ENCODE peak calls at places on chromosomes 3 and 15, in four cellular contexts. A is aorta, N is colonic mucosa, Y is SK-N-SH. V is an unnamed sample.

GRCh38 chr15:65638107-65638506 is 16.4 kb downstream of the SLC24A1 start:
- DNase-seq in A (no peak), N (no peak), Y (no peak), V (peak; percentile 43)

GRCh38 chr15:62895139-62895866 is 147.2 kb upstream of the TPM1 start:
- DNase-seq in A (no peak), N (no peak), Y (no peak), V (no peak)

GRCh38 chr15:35618260-35619188 is 72.6 kb upstream of the DPH6 start:
- DNase-seq in A (no peak), N (no peak), Y (peak; percentile 7), V (no peak)

GRCh38 chr3:170865209-170866094 is 4.5 kb downstream of the RPL22L1 start:
- DNase-seq in A (no peak), N (no peak), Y (no peak), V (no peak)

GRCh38 chr3:44235604-44236484 is 5.8 kb upstream of the TOPAZ1 start:
- DNase-seq in A (peak; percentile 59), N (peak; percentile 49), Y (peak; percentile 67), V (peak; percentile 59)

GRCh38 chr15:60338810-60339209 is 59.0 kb downstream of the ANXA2 start:
- DNase-seq in A (no peak), N (no peak), Y (no peak), V (no peak)

GRCh38 chr15:77834276-77834990 is 201.7 kb upstream of the LINGO1 start:
- DNase-seq in A (peak; percentile 15), N (no peak), Y (no peak), V (no peak)

GRCh38 chr3:41581700-41582099 is 380.2 kb downstream of the ULK4 start:
- DNase-seq in A (no peak), N (no peak), Y (no peak), V (no peak)

GRCh38 chr3:93973160-93974126 is at the start of gene PROS1:
- DNase-seq in A (peak; percentile 93), N (peak; percentile 87), Y (peak; percentile 86), V (peak; percentile 77)

GRCh38 chr3:138066383-138066782 is 49.0 kb downstream of the DZIP1L start:
- DNase-seq in A (no peak), N (no peak), Y (no peak), V (no peak)

GRCh38 chr15:68637755-68638405 is 59.1 kb downstream of the CORO2B start:
- DNase-seq in A (peak; percentile 70), N (peak; percentile 52), Y (no peak), V (no peak)

GRCh38 chr3:42509111-42509510 is 6.7 kb downstream of the VIPR1 start:
- DNase-seq in A (no peak), N (no peak), Y (no peak), V (no peak)

GRCh38 chr15:36372968-36373367 is 206.5 kb upstream of the CDIN1 start:
- DNase-seq in A (no peak), N (no peak), Y (no peak), V (no peak)

DNA sequence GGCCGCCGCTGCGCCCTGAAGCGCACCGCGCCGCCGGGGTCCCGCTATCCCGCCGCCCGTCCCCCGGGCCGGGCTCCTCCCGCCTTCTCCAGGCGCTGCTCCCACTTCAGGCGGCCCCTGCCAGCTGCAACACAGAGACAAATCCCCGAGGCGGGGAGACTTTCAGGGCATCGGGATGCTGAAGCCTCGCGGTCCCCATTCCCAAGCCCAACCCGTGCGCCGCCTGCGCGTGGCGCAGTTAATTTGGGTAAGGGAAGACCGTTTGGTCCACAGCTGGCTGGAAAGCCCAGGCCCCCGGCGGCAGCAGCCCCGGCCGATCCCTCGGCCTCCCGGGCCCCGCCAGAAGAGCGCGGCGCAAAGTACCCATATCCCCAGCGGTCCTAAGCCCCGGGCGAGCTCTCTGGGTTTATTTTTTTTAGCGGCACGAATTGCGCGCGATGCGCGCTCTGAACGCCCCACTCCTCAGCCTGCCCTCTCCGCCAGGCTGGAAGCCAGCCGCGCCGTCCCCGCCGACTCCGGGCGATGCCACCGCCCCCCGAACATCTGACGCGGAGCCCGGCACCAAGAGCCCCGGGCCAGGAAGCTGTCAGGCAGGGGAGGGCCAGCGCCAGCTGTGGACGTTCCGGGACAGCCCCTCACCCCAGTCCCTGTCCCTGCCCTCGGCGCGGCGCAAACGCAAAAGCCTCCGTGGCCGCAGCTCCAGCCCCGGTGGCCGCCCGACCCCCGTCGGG is 517 bp downstream of the FBN1 start:
- DNase-seq in A (peak; percentile 77), N (no peak), Y (peak; percentile 85), V (peak; percentile 79)
- H3K4me3 ChIP-seq in A (peak overlapping the region; percentile 62), N (peak overlapping the region; percentile 48), Y (peak overlapping the region; percentile 96), V (peak overlapping the region; percentile 71)

GRCh38 chr15:31419820-31420219 is 93.2 kb downstream of the KLF13 start:
- DNase-seq in A (no peak), N (no peak), Y (no peak), V (no peak)
- H3K36me3 ChIP-seq in A (no peaks in the 10 kb centered on the region), N (no peaks in the 10 kb centered on the region), Y (no peaks in the 10 kb centered on the region), V (no peaks in the 10 kb centered on the region)

DNA sequence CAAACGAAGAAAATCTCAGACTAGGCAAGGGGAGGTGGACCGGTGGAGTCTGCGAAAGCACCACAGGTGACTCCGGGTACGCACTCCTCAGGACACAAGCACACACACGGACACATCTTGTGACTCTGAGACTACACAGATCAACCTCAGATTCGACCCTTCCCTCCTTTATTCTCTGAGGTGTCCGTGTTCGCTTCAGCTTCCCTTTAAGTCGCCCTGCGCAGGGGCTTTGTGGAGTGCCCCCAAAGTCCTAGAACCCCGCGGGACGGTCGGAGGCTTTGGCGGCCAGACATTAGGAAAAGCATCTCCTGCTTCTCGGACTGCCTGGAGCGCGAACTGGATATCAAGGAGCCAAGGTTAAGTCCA is 805 bp downstream of the DGKG start:
- DNase-seq in A (no peak), N (no peak), Y (no peak), V (no peak)
- H3K4me3 ChIP-seq in A (peak overlapping the region; percentile 36), N (peak overlapping the region; percentile 29), Y (peak overlapping the region; percentile 47), V (peak overlapping the region; percentile 42)

DNA sequence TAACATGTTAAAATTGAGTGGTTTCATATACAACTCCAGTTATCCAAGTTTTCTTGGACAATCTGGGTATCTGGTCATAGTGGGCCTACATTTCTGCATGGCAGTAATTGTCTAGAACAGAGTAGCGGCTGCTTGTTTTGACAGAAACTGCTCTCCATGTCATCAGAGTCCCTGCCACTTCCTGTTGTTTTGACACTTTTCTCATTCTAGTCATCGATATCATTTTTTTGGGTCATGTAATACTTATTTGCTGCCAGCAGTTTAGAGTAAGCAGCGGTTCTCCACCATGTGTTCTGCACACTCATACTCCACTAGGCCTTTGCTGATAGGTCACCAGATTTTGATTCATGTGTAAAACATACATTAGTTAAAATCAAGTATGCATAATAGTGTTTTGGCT is 81.5 kb downstream of the SLC25A26 start:
- DNase-seq in A (no peak), N (no peak), Y (no peak), V (no peak)
- H3K36me3 ChIP-seq in A (no peaks in the 10 kb centered on the region), N (no peaks in the 10 kb centered on the region), Y (no peaks in the 10 kb centered on the region), V (no peaks in the 10 kb centered on the region)

GRCh38 chr3:186932281-186933181 is 2.2 kb downstream of the ST6GAL1 start:
- DNase-seq in A (no peak), N (no peak), Y (no peak), V (no peak)
- H3K4me3 ChIP-seq in A (peak overlapping the region; percentile 76), N (peak overlapping the region; percentile 78), Y (peak overlapping the region; percentile 82), V (peak overlapping the region; percentile 88)

DNA sequence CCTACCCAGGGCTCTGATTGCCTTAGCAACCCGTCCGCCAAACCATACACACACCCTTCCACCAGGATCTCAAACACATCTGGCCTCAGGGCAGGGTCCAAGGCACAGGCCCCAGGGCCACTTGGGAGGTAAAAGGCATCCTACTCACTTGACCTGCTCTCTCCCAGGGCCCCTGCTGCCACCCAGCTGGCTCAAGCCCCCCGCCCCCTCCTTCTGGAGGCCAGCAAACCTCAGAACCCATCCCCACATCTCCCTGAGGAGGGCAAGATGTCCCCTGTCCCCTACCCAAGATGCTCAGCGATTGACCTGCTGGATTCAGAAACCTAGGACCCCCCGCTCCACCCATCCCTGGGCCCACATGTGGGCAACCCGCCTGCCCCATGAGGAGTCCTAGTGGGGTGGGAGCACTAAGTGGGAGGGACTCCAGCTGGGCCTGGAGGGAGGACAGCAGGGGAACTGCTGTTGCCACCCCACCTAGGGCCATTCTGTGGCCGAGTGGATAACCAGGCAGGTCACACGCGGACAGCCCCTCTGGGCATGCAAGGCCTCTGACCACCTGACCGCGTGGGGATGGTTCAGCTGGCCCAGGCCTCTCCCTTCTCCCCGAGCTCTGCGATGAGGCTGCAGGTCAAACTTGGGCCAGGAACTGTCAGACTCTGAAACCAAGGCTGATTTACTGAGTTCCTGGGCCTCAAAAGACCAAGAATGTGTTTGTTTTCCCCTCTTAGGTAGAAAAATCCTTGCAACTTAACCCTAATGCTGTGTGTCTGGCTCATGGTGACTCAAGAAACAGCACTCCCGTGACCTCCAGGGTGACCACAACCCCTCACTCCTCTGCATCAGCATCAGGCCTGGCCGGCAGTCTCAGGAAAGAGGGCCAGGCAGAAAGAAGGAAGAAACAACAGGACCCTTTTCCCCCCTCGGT is 4.2 kb downstream of the MFGE8 start:
- DNase-seq in A (no peak), N (no peak), Y (no peak), V (peak; percentile 35)
- H3K36me3 ChIP-seq in A (peaks cover 10% of the 10 kb centered on the region), N (no peaks in the 10 kb centered on the region), Y (peaks cover 21% of the 10 kb centered on the region), V (peaks cover 67% of the 10 kb centered on the region)

GRCh38 chr3:141878812-141879211 is 2.4 kb downstream of the ATP1B3 start:
- DNase-seq in A (no peak), N (peak; percentile 28), Y (peak; percentile 34), V (no peak)
- H3K4me3 ChIP-seq in A (no peak overlapping the region), N (peak overlapping the region; percentile 94), Y (peak overlapping the region; percentile 85), V (no peak overlapping the region)

GRCh38 chr15:67185621-67186225 is 68.7 kb downstream of the AAGAB start:
- DNase-seq in A (no peak), N (no peak), Y (no peak), V (peak; percentile 13)
- H3K36me3 ChIP-seq in A (peaks cover 1% of the 10 kb centered on the region), N (peaks cover 8% of the 10 kb centered on the region), Y (peaks cover 33% of the 10 kb centered on the region), V (peaks cover 17% of the 10 kb centered on the region)